ENCODE peak calls at places on chromosomes 6 and 20, in four cellular contexts. One of them, this sample, is unnamed.

GRCh38 chr20:621115-621756 is 11.1 kb upstream of the TCF15 start:
- DNase-seq in K562: no peak
- DNase-seq in HepG2: no peak
- DNase-seq in SK-N-SH: no peak
- DNase-seq in this sample: no peak

GRCh38 chr6:157644043-157644810 is 178.8 kb upstream of the SNX9 start:
- DNase-seq in HepG2: no peak
- DNase-seq in SK-N-SH: peak
- DNase-seq in K562: no peak
- DNase-seq in this sample: no peak

GRCh38 chr6:163751032-163751525 is 336.6 kb downstream of the QKI start:
- DNase-seq in SK-N-SH: no peak
- DNase-seq in HepG2: no peak
- DNase-seq in K562: no peak
- DNase-seq in this sample: no peak

GRCh38 chr6:107490568-107491058 is 696 bp downstream of the SOBP start:
- DNase-seq in SK-N-SH: peak
- DNase-seq in HepG2: no peak
- DNase-seq in K562: no peak
- DNase-seq in this sample: no peak

GRCh38 chr20:62776692-62777527 is 19.4 kb upstream of the MRGBP start:
- DNase-seq in SK-N-SH: peak
- DNase-seq in HepG2: peak
- DNase-seq in K562: peak
- DNase-seq in this sample: peak

GRCh38 chr6:73766040-73766439 is 70.0 kb downstream of the CD109 start:
- DNase-seq in SK-N-SH: no peak
- DNase-seq in K562: no peak
- DNase-seq in HepG2: no peak
- DNase-seq in this sample: no peak

GRCh38 chr6:137165375-137166246 is 7.8 kb downstream of the IL22RA2 start:
- DNase-seq in SK-N-SH: peak
- DNase-seq in K562: no peak
- DNase-seq in HepG2: peak
- DNase-seq in this sample: peak

GRCh38 chr6:16238658-16239089 is 287 bp downstream of the GMPR start:
- DNase-seq in K562: peak
- DNase-seq in HepG2: no peak
- DNase-seq in SK-N-SH: peak
- DNase-seq in this sample: no peak

GRCh38 chr6:142088858-142089216 is 43.9 kb upstream of the GJE1 start:
- DNase-seq in SK-N-SH: peak
- DNase-seq in K562: no peak
- DNase-seq in HepG2: no peak
- DNase-seq in this sample: no peak

GRCh38 chr6:8195040-8195713 is 92.8 kb upstream of the EEF1E1 start:
- DNase-seq in HepG2: peak
- DNase-seq in SK-N-SH: peak
- DNase-seq in K562: no peak
- DNase-seq in this sample: peak

GRCh38 chr6:111382476-111383294 is 100.3 kb downstream of the REV3L start:
- DNase-seq in K562: no peak
- DNase-seq in HepG2: no peak
- DNase-seq in SK-N-SH: no peak
- DNase-seq in this sample: no peak
- TF ChIP-seq ELF1 in K562: no peak
- TF ChIP-seq ELF1 in HepG2: no peak
- TF ChIP-seq ELF1 in SK-N-SH: no peak
- TF ChIP-seq ELF1 in this sample: no peak

GRCh38 chr20:32539817-32540675 is 45.1 kb downstream of the NOL4L start:
- DNase-seq in K562: no peak
- DNase-seq in SK-N-SH: peak
- DNase-seq in HepG2: peak
- DNase-seq in this sample: no peak
- TF ChIP-seq ELF1 in K562: no peak
- TF ChIP-seq ELF1 in SK-N-SH: no peak
- TF ChIP-seq ELF1 in HepG2: peak
- TF ChIP-seq ELF1 in this sample: no peak

GRCh38 chr6:35311390-35312075 is 13.9 kb downstream of the DEF6 start:
- DNase-seq in SK-N-SH: no peak
- DNase-seq in HepG2: no peak
- DNase-seq in K562: no peak
- DNase-seq in this sample: no peak
- TF ChIP-seq ELF1 in SK-N-SH: no peak
- TF ChIP-seq ELF1 in HepG2: no peak
- TF ChIP-seq ELF1 in K562: no peak
- TF ChIP-seq ELF1 in this sample: no peak

GRCh38 chr20:32460231-32460630 is 102.1 kb downstream of the ASXL1 start:
- DNase-seq in HepG2: no peak
- DNase-seq in SK-N-SH: no peak
- DNase-seq in K562: no peak
- DNase-seq in this sample: no peak

GRCh38 chr20:32456869-32457421 is 98.8 kb downstream of the ASXL1 start:
- DNase-seq in SK-N-SH: peak
- DNase-seq in HepG2: no peak
- DNase-seq in K562: no peak
- DNase-seq in this sample: no peak

GRCh38 chr20:32457476-32457986 is 99.4 kb downstream of the ASXL1 start:
- DNase-seq in K562: peak
- DNase-seq in HepG2: no peak
- DNase-seq in SK-N-SH: peak
- DNase-seq in this sample: no peak

GRCh38 chr20:32458837-32459220 is 100.7 kb downstream of the ASXL1 start:
- DNase-seq in K562: no peak
- DNase-seq in SK-N-SH: no peak
- DNase-seq in HepG2: no peak
- DNase-seq in this sample: no peak

DNA sequence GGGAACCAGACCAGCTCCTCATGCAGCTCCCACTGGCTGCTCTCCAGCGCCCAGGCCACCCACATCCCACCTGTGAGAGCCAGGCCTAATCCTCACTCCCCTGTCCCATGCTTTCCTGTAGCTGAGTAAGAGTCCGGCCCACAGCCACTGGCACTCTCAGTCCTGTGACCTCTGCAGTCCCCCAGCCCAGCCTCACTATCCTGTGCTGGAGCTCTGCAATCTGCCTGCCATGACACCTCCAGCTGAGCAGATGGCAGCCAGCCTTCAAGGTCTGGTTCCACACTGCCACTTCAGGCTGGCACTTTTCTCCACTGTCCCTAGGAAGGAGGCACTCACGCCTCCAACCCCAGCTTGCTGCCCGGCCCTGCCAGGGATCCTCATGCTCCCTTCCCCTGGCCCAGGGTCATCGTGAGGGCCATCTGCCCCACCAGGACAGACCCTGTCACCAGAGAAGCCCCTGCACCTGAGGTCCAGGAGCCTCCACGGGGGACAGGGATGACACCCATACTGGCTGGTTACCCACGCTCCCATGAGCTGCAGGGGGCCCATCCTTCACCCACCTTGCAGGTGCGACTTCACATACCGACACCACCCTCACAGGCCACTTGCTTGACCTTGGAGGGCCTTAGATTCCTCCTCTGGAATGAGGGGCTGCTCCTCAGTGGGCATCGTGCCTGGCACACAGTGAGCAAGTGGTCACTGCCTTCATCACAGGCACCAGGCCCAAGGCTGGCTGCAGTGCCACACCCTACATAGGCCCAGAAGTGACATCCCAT is 100.1 kb downstream of the ASXL1 start:
- DNase-seq in K562: no peak
- DNase-seq in SK-N-SH: peak
- DNase-seq in HepG2: no peak
- DNase-seq in this sample: no peak
- TF ChIP-seq ELF1 in K562: no peak
- TF ChIP-seq ELF1 in SK-N-SH: no peak
- TF ChIP-seq ELF1 in HepG2: no peak
- TF ChIP-seq ELF1 in this sample: no peak

GRCh38 chr6:113182370-113183141 is 674.6 kb upstream of the MARCKS start:
- DNase-seq in K562: no peak
- DNase-seq in HepG2: peak
- DNase-seq in SK-N-SH: no peak
- DNase-seq in this sample: no peak
- TF ChIP-seq ELF1 in K562: no peak
- TF ChIP-seq ELF1 in HepG2: no peak
- TF ChIP-seq ELF1 in SK-N-SH: no peak
- TF ChIP-seq ELF1 in this sample: no peak

GRCh38 chr6:151692216-151692615 is 115.3 kb upstream of the ESR1 start:
- DNase-seq in HepG2: no peak
- DNase-seq in SK-N-SH: no peak
- DNase-seq in K562: no peak
- DNase-seq in this sample: no peak

GRCh38 chr6:151689499-151690201 is 117.8 kb upstream of the ESR1 start:
- DNase-seq in HepG2: no peak
- DNase-seq in K562: no peak
- DNase-seq in SK-N-SH: no peak
- DNase-seq in this sample: no peak

GRCh38 chr6:151690303-151690702 is 117.2 kb upstream of the ESR1 start:
- DNase-seq in K562: no peak
- DNase-seq in SK-N-SH: no peak
- DNase-seq in HepG2: no peak
- DNase-seq in this sample: no peak

GRCh38 chr6:151693366-151693765 is 114.1 kb upstream of the ESR1 start:
- DNase-seq in K562: no peak
- DNase-seq in HepG2: no peak
- DNase-seq in SK-N-SH: no peak
- DNase-seq in this sample: no peak

DNA sequence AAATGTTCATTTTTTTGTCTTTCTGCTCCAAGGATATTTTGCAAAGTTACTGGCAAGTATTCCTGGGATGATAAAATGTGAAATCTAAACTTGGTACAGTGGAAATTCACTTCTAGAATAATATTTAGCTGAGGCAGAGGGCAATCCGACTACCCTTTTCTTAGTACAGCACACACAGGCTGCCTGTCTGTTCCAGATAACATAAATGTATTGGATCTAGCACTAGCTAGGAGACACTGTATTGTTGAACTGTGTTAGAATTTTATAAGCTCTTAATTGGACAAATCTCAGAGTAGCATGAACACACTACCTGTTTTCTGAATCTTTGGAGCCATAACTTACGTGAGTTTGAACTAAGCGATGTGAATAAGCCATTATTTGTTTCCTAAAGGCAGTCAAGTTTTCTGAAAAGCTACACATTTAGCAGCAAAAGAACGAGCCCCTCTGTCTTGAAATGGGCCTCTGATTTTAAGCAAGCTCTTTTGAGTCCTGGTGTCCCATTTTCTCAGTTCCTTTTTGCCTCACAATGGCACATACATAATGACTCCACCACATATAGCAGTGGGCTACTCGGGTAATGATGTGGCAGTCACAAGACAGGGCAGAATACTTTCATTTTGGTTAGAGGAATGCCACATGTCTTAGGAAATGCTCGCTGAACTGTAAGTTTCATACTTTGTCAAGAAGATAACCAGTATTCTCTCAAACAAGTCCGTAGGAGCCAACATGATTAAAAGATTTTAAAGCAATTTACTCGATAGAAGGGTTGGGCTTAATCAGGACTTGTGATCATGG is 116.5 kb upstream of the ESR1 start:
- DNase-seq in SK-N-SH: no peak
- DNase-seq in K562: no peak
- DNase-seq in HepG2: no peak
- DNase-seq in this sample: no peak
- TF ChIP-seq ELF1 in SK-N-SH: no peak
- TF ChIP-seq ELF1 in K562: no peak
- TF ChIP-seq ELF1 in HepG2: no peak
- TF ChIP-seq ELF1 in this sample: no peak

DNA sequence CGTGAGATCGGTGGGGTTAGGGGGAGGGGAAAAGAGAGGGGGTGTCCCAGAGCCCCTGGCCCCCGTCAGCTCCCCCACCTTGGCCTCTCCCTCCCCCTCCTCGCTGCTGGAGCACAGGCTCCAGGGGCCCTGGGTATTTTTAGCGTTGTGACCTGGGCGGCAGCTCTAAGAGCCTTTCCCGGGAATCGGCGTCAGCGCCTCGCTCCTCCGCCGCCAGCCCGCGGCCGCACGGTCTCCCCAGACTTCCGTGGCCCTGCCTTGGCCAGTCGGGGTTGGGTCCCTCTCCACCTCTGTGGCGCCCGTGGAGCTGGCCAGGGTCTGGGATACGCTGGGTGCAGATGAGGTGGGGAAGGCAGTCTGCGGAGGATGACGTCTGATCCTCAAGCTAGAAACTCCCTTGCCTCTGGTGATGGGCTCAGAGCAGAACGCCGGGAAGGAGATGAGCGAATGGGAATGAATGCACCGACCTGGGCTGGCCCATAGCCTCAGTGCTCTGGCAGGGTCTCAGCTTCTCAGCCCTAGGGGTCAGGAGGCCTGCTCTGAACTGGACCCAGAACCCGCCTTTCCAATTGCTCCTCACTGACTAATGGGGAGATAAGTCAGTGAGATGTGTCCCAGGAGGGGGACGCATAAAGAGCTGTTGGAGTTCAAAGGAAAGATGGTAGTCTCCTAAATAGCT is 883 bp upstream of the DBNDD2 start:
- DNase-seq in SK-N-SH: peak
- DNase-seq in K562: peak
- DNase-seq in HepG2: no peak
- DNase-seq in this sample: no peak
- TF ChIP-seq ELF1 in SK-N-SH: no peak
- TF ChIP-seq ELF1 in K562: no peak
- TF ChIP-seq ELF1 in HepG2: no peak
- TF ChIP-seq ELF1 in this sample: no peak

DNA sequence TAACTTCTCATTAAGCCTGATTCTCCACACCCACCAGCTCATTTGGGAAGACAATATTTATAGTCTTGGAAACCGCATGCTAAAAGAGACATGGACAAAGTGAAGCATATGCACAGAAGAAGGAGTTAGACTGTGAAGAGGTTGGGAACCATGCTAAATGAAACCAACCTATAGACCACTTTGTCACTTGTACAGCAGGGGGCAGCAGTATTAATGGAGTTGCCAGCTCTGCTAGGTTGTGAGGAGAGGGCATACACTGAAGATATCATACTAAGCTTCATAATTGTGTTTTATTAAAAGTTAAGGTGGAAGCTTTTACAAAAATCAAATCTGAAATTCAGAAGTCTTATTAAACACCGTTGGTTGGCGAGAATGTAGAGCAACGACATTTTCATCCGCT is 38.3 kb upstream of the HMGCLL1 start:
- DNase-seq in HepG2: peak
- DNase-seq in SK-N-SH: peak
- DNase-seq in K562: no peak
- DNase-seq in this sample: peak
- TF ChIP-seq ELF1 in HepG2: no peak
- TF ChIP-seq ELF1 in SK-N-SH: no peak
- TF ChIP-seq ELF1 in K562: no peak
- TF ChIP-seq ELF1 in this sample: no peak

GRCh38 chr6:168161371-168161750 is 82.3 kb upstream of the FRMD1 start:
- DNase-seq in SK-N-SH: no peak
- DNase-seq in HepG2: no peak
- DNase-seq in K562: no peak
- DNase-seq in this sample: no peak

GRCh38 chr6:168163096-168163731 is 84.2 kb upstream of the FRMD1 start:
- DNase-seq in K562: no peak
- DNase-seq in HepG2: no peak
- DNase-seq in SK-N-SH: peak
- DNase-seq in this sample: no peak

GRCh38 chr6:168164462-168165061 is 85.5 kb upstream of the FRMD1 start:
- DNase-seq in SK-N-SH: no peak
- DNase-seq in HepG2: no peak
- DNase-seq in K562: no peak
- DNase-seq in this sample: no peak

GRCh38 chr6:168160506-168161370 is 81.7 kb upstream of the FRMD1 start:
- DNase-seq in K562: no peak
- DNase-seq in HepG2: no peak
- DNase-seq in SK-N-SH: no peak
- DNase-seq in this sample: no peak

GRCh38 chr6:168162366-168162765 is 83.4 kb upstream of the FRMD1 start:
- DNase-seq in SK-N-SH: no peak
- DNase-seq in K562: no peak
- DNase-seq in HepG2: no peak
- DNase-seq in this sample: no peak
- TF ChIP-seq ELF1 in SK-N-SH: no peak
- TF ChIP-seq ELF1 in K562: no peak
- TF ChIP-seq ELF1 in HepG2: no peak
- TF ChIP-seq ELF1 in this sample: no peak